ENCODE peak calls at places on chromosome 17, in seven cellular contexts. Z is NCI-H187, H is ovary, U is GM12891, M is GM19239, A is SJSA1, F is Caco-2. X is an unnamed sample.

GRCh38 chr17:50778471-50778870 is 11.2 kb upstream of the ANKRD40CL start:
- DNase-seq in Z (no peak), H (no peak), U (no peak), M (no peak), A (no peak), F (no peak), X (peak)

GRCh38 chr17:58932956-58933355 is 173.7 kb downstream of the TRIM37 start:
- DNase-seq in Z (no peak), H (no peak), U (no peak), M (no peak), A (no peak), F (no peak), X (no peak)

GRCh38 chr17:63519972-63520882 is 2.9 kb upstream of the KCNH6 start:
- DNase-seq in Z (peak), H (no peak), U (no peak), M (no peak), A (no peak), F (no peak), X (no peak)

GRCh38 chr17:77566151-77566550 is 392.4 kb upstream of the TNRC6C start:
- DNase-seq in Z (peak), H (no peak), U (no peak), M (no peak), A (no peak), F (no peak), X (no peak)

GRCh38 chr17:74877592-74878543 is 5.1 kb upstream of the FDXR start:
- DNase-seq in Z (no peak), H (peak), U (no peak), M (no peak), A (no peak), F (no peak), X (no peak)

GRCh38 chr17:34706029-34706428 is 126.6 kb downstream of the TMEM132E start:
- DNase-seq in Z (no peak), H (no peak), U (no peak), M (no peak), A (no peak), F (peak), X (no peak)

GRCh38 chr17:3012926-3013581 is 50.4 kb downstream of the OR1D5 start:
- DNase-seq in Z (no peak), H (peak), U (peak), M (peak), A (peak), F (peak), X (peak)

GRCh38 chr17:15463363-15463762 is 4.1 kb downstream of the CDRT4 start:
- DNase-seq in Z (no peak), H (peak), U (no peak), M (no peak), A (peak), F (no peak), X (no peak)

GRCh38 chr17:32741381-32741780 is 135.5 kb downstream of the MYO1D start:
- DNase-seq in Z (no peak), H (no peak), U (no peak), M (no peak), A (no peak), F (no peak), X (no peak)

GRCh38 chr17:14361945-14362508 is 61.1 kb downstream of the HS3ST3B1 start:
- DNase-seq in Z (no peak), H (no peak), U (no peak), M (no peak), A (no peak), F (peak), X (no peak)

GRCh38 chr17:56313201-56313600 is 159.9 kb downstream of the ANKFN1 start:
- DNase-seq in Z (no peak), H (no peak), U (no peak), M (no peak), A (no peak), F (no peak), X (no peak)